ENCODE peak calls at places on chromosomes 11 and 22, in six cellular contexts. Y is pancreas, I is heart left ventricle, J is cardiac muscle cell, U is tibial artery, B is aorta. O is an unnamed sample.
A peak's percentile ranks its signal among the peaks of the same experiment; 100 is the strongest.

GRCh38 chr11:75745807-75746206 is 22.8 kb upstream of the DGAT2 start:
- DNase-seq in Y (no peak), I (no peak), J (peak; percentile 46), U (no peak), B (no peak), O (no peak)

GRCh38 chr22:23404689-23405365 is 175.3 kb downstream of the IGLL1 start:
- DNase-seq in Y (peak; percentile 69), I (no peak), J (peak; percentile 91), U (no peak), B (peak; percentile 69), O (no peak)

GRCh38 chr22:46598737-46599424 is 21.3 kb upstream of the GRAMD4 start:
- DNase-seq in Y (no peak), I (no peak), J (no peak), U (no peak), B (peak; percentile 55), O (no peak)

GRCh38 chr22:49934144-49934890 is 15.9 kb downstream of the CRELD2 start:
- DNase-seq in Y (peak; percentile 90), I (peak; percentile 87), J (no peak), U (no peak), B (no peak), O (no peak)

GRCh38 chr11:17186932-17187692 is 20.7 kb downstream of the PIK3C2A start:
- DNase-seq in Y (no peak), I (no peak), J (no peak), U (no peak), B (no peak), O (no peak)

GRCh38 chr22:19615867-19616581 is 91.8 kb upstream of the CLDN5 start:
- DNase-seq in Y (no peak), I (no peak), J (no peak), U (no peak), B (peak; percentile 7), O (no peak)

GRCh38 chr22:47918276-47918928 is 1156.0 kb downstream of the TBC1D22A start:
- DNase-seq in Y (no peak), I (no peak), J (no peak), U (no peak), B (no peak), O (no peak)

GRCh38 chr11:28346209-28346608 is 238.0 kb downstream of the METTL15 start:
- DNase-seq in Y (no peak), I (no peak), J (no peak), U (no peak), B (no peak), O (no peak)

GRCh38 chr11:8676458-8676857 is 6.0 kb downstream of the TRIM66 start:
- DNase-seq in Y (no peak), I (no peak), J (no peak), U (no peak), B (no peak), O (no peak)

GRCh38 chr11:8674859-8675258 is 7.6 kb downstream of the TRIM66 start:
- DNase-seq in Y (no peak), I (no peak), J (no peak), U (no peak), B (no peak), O (no peak)

GRCh38 chr11:8671651-8672062 is 10.8 kb downstream of the TRIM66 start:
- DNase-seq in Y (no peak), I (peak; percentile 51), J (no peak), U (no peak), B (no peak), O (no peak)

GRCh38 chr11:8672346-8672745 is 10.1 kb downstream of the TRIM66 start:
- DNase-seq in Y (no peak), I (no peak), J (no peak), U (no peak), B (no peak), O (no peak)

DNA sequence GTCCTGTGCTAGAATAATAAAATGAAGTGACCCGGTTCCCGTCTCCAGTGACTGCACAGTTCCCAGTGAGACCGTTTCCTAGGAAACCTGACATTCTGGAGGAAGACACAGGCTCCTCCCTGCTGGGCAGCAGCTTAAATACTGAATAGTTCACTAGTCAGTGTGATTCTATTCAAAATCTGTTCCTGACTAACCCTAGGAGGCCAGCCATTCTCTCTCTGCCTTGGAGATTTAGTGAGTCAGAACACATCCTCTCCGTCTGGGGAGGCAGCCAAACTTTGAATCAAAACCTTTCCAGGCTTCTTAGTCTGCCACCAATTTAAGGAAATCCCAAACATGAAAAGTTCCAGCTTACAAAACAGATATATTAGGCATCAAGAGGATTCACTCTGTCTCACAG is 11.2 kb downstream of the TRIM66 start:
- DNase-seq in Y (no peak), I (peak; percentile 75), J (no peak), U (peak; percentile 66), B (no peak), O (no peak)
- H3K4me3 ChIP-seq in Y (no peak overlapping the region), I (no peak overlapping the region), J (no peak overlapping the region), U (no peak overlapping the region), B (no peak overlapping the region), O (no peak overlapping the region)

GRCh38 chr11:13874596-13874995 is 87.9 kb upstream of the SPON1 start:
- DNase-seq in Y (no peak), I (no peak), J (no peak), U (no peak), B (no peak), O (no peak)
- H3K4me1 ChIP-seq in Y (no peaks in the 10 kb centered on the region), I (no peaks in the 10 kb centered on the region), J (no peaks in the 10 kb centered on the region), U (peaks cover 8% of the 10 kb centered on the region), B (no peaks in the 10 kb centered on the region), O (no peaks in the 10 kb centered on the region)

GRCh38 chr11:110867951-110868350 is 155.7 kb upstream of the ARHGAP20 start:
- DNase-seq in Y (no peak), I (no peak), J (no peak), U (no peak), B (no peak), O (no peak)
- H3K4me3 ChIP-seq in Y (no peak overlapping the region), I (no peak overlapping the region), J (no peak overlapping the region), U (no peak overlapping the region), B (no peak overlapping the region), O (no peak overlapping the region)

GRCh38 chr11:61903845-61904244 is 12.5 kb upstream of the FADS3 start:
- DNase-seq in Y (no peak), I (no peak), J (no peak), U (no peak), B (no peak), O (no peak)
- H3K4me1 ChIP-seq in Y (no peaks in the 10 kb centered on the region), I (no peaks in the 10 kb centered on the region), J (peaks cover 6% of the 10 kb centered on the region), U (no peaks in the 10 kb centered on the region), B (no peaks in the 10 kb centered on the region), O (peaks cover 3% of the 10 kb centered on the region)

DNA sequence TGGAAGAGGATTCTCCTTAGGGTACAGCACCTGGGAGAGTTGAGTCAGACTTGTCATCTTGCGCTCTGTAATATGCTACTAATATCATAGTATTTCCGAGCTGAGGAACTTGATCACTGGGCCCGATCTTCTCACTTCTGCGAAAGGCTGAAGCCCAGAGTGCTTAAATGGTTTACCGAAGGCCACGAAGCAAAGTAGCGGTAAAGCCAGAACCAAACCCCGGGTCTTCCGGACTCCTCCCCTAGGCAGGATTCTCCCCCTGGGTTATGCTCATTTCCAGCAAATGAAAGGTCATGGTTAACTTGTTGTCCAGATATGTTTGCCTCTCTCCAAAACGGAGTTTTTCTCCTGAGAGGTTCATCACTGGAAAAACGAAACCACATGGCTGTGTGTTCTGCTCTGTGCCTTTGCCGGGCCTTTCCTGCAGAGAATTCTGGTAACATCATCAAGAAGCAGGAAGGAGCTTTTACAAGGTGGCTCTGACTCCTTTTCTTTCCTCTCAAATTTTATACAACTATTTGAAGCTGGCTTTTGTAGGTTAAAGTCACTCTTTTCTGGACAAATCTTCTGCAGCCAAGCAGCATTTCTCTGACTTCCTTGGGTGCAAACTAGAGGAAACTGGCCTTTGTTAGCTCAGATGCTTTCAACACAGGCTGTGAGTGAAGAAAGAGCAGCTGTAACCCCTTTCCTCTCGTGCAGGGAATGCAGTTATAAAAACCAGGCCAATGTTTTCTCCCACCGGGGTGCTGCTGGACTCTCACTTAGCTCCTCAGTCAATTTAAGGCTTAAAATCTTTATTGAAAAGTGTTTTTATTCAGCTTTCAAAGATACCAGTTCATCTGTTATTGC is 35.5 kb downstream of the UBASH3B start:
- DNase-seq in Y (no peak), I (no peak), J (peak; percentile 26), U (no peak), B (no peak), O (no peak)
- H3K4me3 ChIP-seq in Y (no peak overlapping the region), I (peak overlapping the region; percentile 29), J (no peak overlapping the region), U (no peak overlapping the region), B (no peak overlapping the region), O (no peak overlapping the region)

DNA sequence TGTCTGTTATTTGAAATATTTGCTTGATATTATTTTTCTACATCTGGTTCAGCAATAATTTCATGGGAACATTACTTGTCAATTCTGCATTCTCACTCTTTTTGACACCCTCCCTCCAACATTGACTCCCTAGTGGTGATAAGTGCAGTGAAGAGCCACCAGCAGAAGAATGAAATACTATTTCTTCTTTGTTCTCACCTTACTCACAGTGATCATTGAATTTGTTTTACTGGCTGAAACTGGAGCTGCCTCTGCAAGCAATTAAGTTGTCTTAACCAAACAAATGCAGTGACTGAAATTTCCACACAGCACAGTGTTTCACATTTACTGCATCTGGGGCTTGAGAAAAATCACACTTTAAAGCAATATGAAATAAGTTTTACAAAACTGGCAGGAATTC is 189.8 kb downstream of the JRKL start:
- DNase-seq in Y (no peak), I (no peak), J (no peak), U (no peak), B (no peak), O (no peak)
- H3K4me1 ChIP-seq in Y (no peaks in the 10 kb centered on the region), I (no peaks in the 10 kb centered on the region), J (no peaks in the 10 kb centered on the region), U (no peaks in the 10 kb centered on the region), B (no peaks in the 10 kb centered on the region), O (peaks cover 17% of the 10 kb centered on the region)

GRCh38 chr11:34413263-34413662 is 25.5 kb upstream of the CAT start:
- DNase-seq in Y (no peak), I (no peak), J (no peak), U (no peak), B (no peak), O (no peak)
- H3K4me3 ChIP-seq in Y (no peak overlapping the region), I (no peak overlapping the region), J (no peak overlapping the region), U (no peak overlapping the region), B (no peak overlapping the region), O (no peak overlapping the region)

O was measured in BE2C.